ENCODE peak calls at places on chromosomes 16 and 17, in four cellular contexts. R, S, J and Z are unnamed samples.

GRCh38 chr16:89564476-89565255 is 4.2 kb downstream of the RPL13 start:
- DNase-seq in R (no peak), S (peak; percentile 47), J (no peak), Z (peak; percentile 82)

GRCh38 chr16:51577621-51578303 is 426.7 kb upstream of the SALL1 start:
- DNase-seq in J (no peak), S (no peak), R (no peak), Z (no peak)

GRCh38 chr16:35252356-35252936 is 1793.0 kb downstream of the TP53TG3F start:
- DNase-seq in J (no peak), S (peak; percentile 9), R (peak; percentile 14), Z (no peak)

GRCh38 chr17:57080708-57081107 is 4.3 kb upstream of the AKAP1 start:
- DNase-seq in J (no peak), R (no peak), S (no peak), Z (no peak)

GRCh38 chr17:1484586-1485310 is 7.7 kb downstream of the MYO1C start:
- DNase-seq in S (peak; percentile 72), J (no peak), R (no peak), Z (peak; percentile 79)

GRCh38 chr17:70323269-70323668 is 153.9 kb downstream of the KCNJ2 start:
- DNase-seq in R (no peak), S (no peak), J (no peak), Z (no peak)

GRCh38 chr17:73343168-73343634 is 31.4 kb upstream of the CDC42EP4 start:
- DNase-seq in J (no peak), R (no peak), S (no peak), Z (no peak)

GRCh38 chr17:29936724-29937123 is 4.7 kb upstream of the EFCAB5 start:
- DNase-seq in R (no peak), S (no peak), J (no peak), Z (no peak)

GRCh38 chr16:2987854-2988253 is 7.6 kb upstream of the PKMYT1 start:
- DNase-seq in J (no peak), R (no peak), S (no peak), Z (no peak)